ENCODE peak calls at places on chromosomes 11 and 22, in six cellular contexts. D, C, U, X, J and K are unnamed samples.
A peak's percentile ranks its signal among the peaks of the same experiment; 100 is the strongest.

GRCh38 chr11:107591098-107591445 is at the start of gene ELMOD1:
- DNase-seq in D (peak; percentile 90), C (no peak), U (peak; percentile 85), X (peak; percentile 45), J (peak; percentile 78), K (peak; percentile 76)

GRCh38 chr11:130449246-130449990 is 973 bp downstream of the ADAMTS15 start:
- DNase-seq in D (peak; percentile 52), C (no peak), U (peak; percentile 62), X (no peak), J (no peak), K (peak; percentile 30)

GRCh38 chr11:126419801-126420729 is 64.6 kb downstream of the ST3GAL4 start:
- DNase-seq in D (no peak), C (no peak), U (no peak), X (no peak), J (no peak), K (no peak)

GRCh38 chr22:47102648-47103047 is 340.2 kb downstream of the TBC1D22A start:
- DNase-seq in D (no peak), C (no peak), U (no peak), X (peak; percentile 18), J (peak; percentile 76), K (no peak)

GRCh38 chr11:64306563-64306875 is 1.2 kb downstream of the ESRRA start:
- DNase-seq in D (no peak), C (no peak), U (no peak), X (no peak), J (no peak), K (no peak)

GRCh38 chr22:41369089-41369745 is 12.5 kb upstream of the TEF start:
- DNase-seq in D (no peak), C (no peak), U (no peak), X (no peak), J (no peak), K (no peak)

GRCh38 chr11:62546937-62547625 is 475 bp upstream of the AHNAK start:
- DNase-seq in D (no peak), C (no peak), U (peak; percentile 62), X (peak; percentile 77), J (peak; percentile 77), K (peak; percentile 86)

GRCh38 chr22:37267661-37268413 is 14.5 kb upstream of the CYTH4 start:
- DNase-seq in D (no peak), C (no peak), U (no peak), X (no peak), J (no peak), K (no peak)

GRCh38 chr22:27452916-27453315 is 348.6 kb downstream of the MN1 start:
- DNase-seq in D (no peak), C (no peak), U (no peak), X (no peak), J (no peak), K (no peak)

GRCh38 chr11:78742430-78742829 is 167.8 kb upstream of the NARS2 start:
- DNase-seq in D (no peak), C (no peak), U (no peak), X (peak; percentile 88), J (no peak), K (peak; percentile 5)

GRCh38 chr11:67195971-67196418 is 70.3 kb upstream of the GRK2 start:
- DNase-seq in D (no peak), C (no peak), U (peak; percentile 5), X (peak; percentile 84), J (peak; percentile 30), K (peak; percentile 89)

GRCh38 chr11:59706518-59707285 is 6.9 kb downstream of the OR10V1 start:
- DNase-seq in D (no peak), C (peak; percentile 50), U (no peak), X (peak; percentile 90), J (peak; percentile 54), K (peak; percentile 68)

GRCh38 chr11:114150671-114151070 is 91.2 kb downstream of the ZBTB16 start:
- DNase-seq in D (no peak), C (no peak), U (no peak), X (no peak), J (no peak), K (no peak)

GRCh38 chr11:61480936-61481335 is 27.6 kb upstream of the LRRC10B start:
- DNase-seq in D (peak; percentile 79), C (no peak), U (peak; percentile 97), X (peak; percentile 58), J (peak; percentile 70), K (no peak)

GRCh38 chr11:18588297-18589252 is at the start of gene UEVLD:
- DNase-seq in D (peak; percentile 94), C (peak; percentile 75), U (peak; percentile 93), X (peak; percentile 85), J (peak; percentile 94), K (peak; percentile 95)

GRCh38 chr22:48504519-48505140 is 1323.0 kb downstream of the BRD1 start:
- DNase-seq in D (no peak), C (no peak), U (no peak), X (no peak), J (no peak), K (no peak)

GRCh38 chr11:58926695-58927094 is 12.6 kb upstream of the GLYATL1 start:
- DNase-seq in D (no peak), C (no peak), U (no peak), X (peak; percentile 46), J (peak; percentile 30), K (peak; percentile 76)

GRCh38 chr11:119673389-119674336 is 55.3 kb downstream of the NECTIN1 start:
- DNase-seq in D (no peak), C (no peak), U (no peak), X (no peak), J (peak; percentile 40), K (no peak)

GRCh38 chr22:31262369-31263133 is 29.7 kb downstream of the PIK3IP1 start:
- DNase-seq in D (no peak), C (no peak), U (no peak), X (no peak), J (no peak), K (no peak)

GRCh38 chr11:31492320-31492913 is 17.0 kb downstream of the IMMP1L start:
- DNase-seq in D (no peak), C (no peak), U (no peak), X (no peak), J (no peak), K (peak; percentile 35)

GRCh38 chr11:105861225-105861624 is 160.8 kb downstream of the MSANTD4 start:
- DNase-seq in D (no peak), C (no peak), U (no peak), X (peak; percentile 48), J (peak; percentile 19), K (no peak)

GRCh38 chr11:36478700-36479329 is 31.3 kb downstream of the TRAF6 start:
- DNase-seq in D (peak; percentile 45), C (peak; percentile 22), U (peak; percentile 75), X (peak; percentile 76), J (peak; percentile 71), K (peak; percentile 76)

GRCh38 chr11:20127671-20128527 is 32.4 kb downstream of the DBX1 start:
- DNase-seq in D (peak; percentile 84), C (peak; percentile 44), U (peak; percentile 88), X (peak; percentile 78), J (peak; percentile 88), K (peak; percentile 82)

DNA sequence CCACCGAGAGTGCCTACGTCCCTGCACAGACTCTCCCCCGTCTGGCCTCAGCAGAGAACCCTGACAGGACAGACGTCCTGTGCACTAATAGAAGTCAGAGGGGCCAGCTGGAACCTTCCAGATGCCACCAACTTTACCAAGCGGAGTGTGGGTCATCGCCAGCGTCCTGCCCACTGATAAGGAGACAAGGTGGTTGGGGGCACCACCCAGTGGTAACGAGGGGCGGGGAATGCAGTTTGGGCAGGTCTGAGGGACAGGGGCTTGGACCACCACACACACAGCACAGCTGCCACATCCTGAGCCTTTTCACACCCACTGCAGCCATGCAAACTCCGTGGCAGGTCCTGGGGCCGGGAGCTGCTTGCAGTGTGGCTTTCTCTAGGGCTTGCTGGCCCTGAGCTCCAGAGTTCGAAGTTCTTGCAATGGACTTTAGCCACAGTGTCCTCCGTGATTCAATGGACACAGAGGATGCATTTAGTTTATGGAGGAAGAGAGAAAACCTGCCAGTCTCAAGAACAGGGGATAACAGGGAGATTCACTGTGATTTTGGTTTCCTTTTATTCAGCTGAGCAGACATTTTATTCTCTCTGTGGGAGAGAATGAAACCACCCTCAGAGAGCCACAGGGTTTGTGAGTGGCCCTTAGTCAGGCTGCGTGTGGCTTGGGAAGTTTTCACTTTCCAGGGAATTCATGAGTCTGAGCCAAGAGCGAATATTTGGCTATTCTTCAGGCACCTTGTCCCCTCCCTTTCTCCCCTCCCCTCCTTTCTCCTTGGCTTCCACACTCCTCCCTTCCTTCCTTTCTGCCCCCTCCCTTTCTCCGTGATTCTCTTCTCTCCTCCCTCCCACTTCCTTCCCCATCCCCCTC is 13.1 kb downstream of the MRGPRG start:
- DNase-seq in D (peak; percentile 27), C (no peak), U (no peak), X (no peak), J (no peak), K (peak; percentile 19)
- TF ChIP-seq EZH2phosphoT487 in D (no peak), C (no peak), U (no peak), X (no peak), J (no peak), K (no peak)

GRCh38 chr22:43185860-43186261 is 1.1 kb downstream of the TTLL12 start:
- DNase-seq in D (peak; percentile 58), C (peak; percentile 29), U (peak; percentile 34), X (peak; percentile 24), J (peak; percentile 62), K (peak; percentile 51)
- TF ChIP-seq EZH2phosphoT487 in D (no peak), C (no peak), U (no peak), X (no peak), J (no peak), K (no peak)

GRCh38 chr22:23750744-23751440 is at the start of gene ZNF70:
- DNase-seq in D (peak; percentile 97), C (peak; percentile 69), U (peak; percentile 97), X (peak; percentile 85), J (peak; percentile 97), K (peak; percentile 92)
- TF ChIP-seq EZH2phosphoT487 in D (no peak), C (no peak), U (no peak), X (no peak), J (no peak), K (no peak)

GRCh38 chr11:441418-442274 is at the start of gene ANO9:
- DNase-seq in D (peak; percentile 68), C (no peak), U (peak; percentile 59), X (peak; percentile 58), J (peak; percentile 84), K (no peak)

GRCh38 chr11:445765-446588 is 4.1 kb upstream of the PTDSS2 start:
- DNase-seq in D (no peak), C (no peak), U (no peak), X (no peak), J (peak; percentile 69), K (no peak)

GRCh38 chr11:444397-445144 is 2.8 kb upstream of the ANO9 start:
- DNase-seq in D (no peak), C (no peak), U (no peak), X (peak; percentile 52), J (peak; percentile 74), K (peak; percentile 77)

GRCh38 chr11:442611-443081 is 835 bp upstream of the ANO9 start:
- DNase-seq in D (peak; percentile 80), C (no peak), U (no peak), X (no peak), J (peak; percentile 3), K (no peak)

DNA sequence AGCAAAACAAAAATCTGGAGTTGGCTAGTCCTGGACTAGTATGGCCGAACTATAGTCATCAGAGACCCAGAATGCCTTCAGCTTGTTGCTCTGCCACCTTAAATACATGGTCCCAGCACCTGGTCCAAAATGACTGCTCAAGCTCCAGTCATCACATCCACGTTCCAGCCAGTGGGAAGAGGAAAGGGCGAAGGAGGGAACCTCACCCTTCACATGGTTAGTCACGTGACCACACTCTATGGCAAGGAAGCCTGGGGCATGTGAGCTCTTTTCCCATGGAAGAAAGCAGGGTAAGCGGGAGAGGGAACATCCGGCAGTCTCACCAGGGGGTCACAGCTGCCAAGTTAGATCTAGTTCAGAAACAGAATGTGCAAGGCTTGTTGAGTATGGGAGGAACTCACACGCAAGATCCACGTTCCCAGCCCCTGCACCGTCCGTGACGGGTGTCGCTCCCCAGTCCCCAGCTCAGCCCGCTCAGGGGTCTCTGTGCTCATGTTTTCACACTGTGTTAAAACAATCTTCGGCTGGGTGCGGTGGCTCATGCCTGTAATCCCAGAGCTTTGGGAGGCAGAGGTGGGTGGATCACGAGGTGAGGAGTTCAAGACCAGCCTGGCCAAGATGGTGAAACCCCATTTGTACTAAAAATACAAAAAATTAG is 1.9 kb upstream of the ANO9 start:
- DNase-seq in D (no peak), C (no peak), U (no peak), X (peak; percentile 8), J (peak; percentile 31), K (peak; percentile 76)
- TF ChIP-seq EZH2phosphoT487 in D (no peak), C (no peak), U (no peak), X (no peak), J (no peak), K (no peak)